ENCODE peak calls at places on chromosomes 1 and 21, in five cellular contexts. N is GM23248, M is hepatocyte, O is PC-3, Q is GM23338. I is an unnamed sample.

GRCh38 chr1:94321662-94322061 is 84.3 kb upstream of the ARHGAP29 start:
- DNase-seq in N (no peak), M (no peak), O (peak; percentile 94), Q (no peak), I (no peak)

GRCh38 chr1:174920093-174920492 is 79.7 kb upstream of the CACYBP start:
- DNase-seq in N (no peak), M (no peak), O (no peak), Q (no peak), I (no peak)

GRCh38 chr1:163824490-163824889 is 502.7 kb downstream of the NUF2 start:
- DNase-seq in N (no peak), M (no peak), O (no peak), Q (no peak), I (no peak)

GRCh38 chr1:235411489-235412486 is 44.6 kb downstream of the TBCE start:
- DNase-seq in N (peak; percentile 44), M (no peak), O (no peak), Q (peak; percentile 23), I (no peak)

GRCh38 chr1:215040190-215040589 is 42.3 kb upstream of the KCNK2 start:
- DNase-seq in N (no peak), M (no peak), O (no peak), Q (no peak), I (no peak)

GRCh38 chr1:156506450-156506849 is 5.9 kb upstream of the MEF2D start:
- DNase-seq in N (no peak), M (no peak), O (no peak), Q (no peak), I (no peak)

GRCh38 chr1:21126324-21126723 is 50.4 kb downstream of the EIF4G3 start:
- DNase-seq in N (no peak), M (no peak), O (peak; percentile 13), Q (peak; percentile 82), I (no peak)

GRCh38 chr21:44333701-44334636 is 5.2 kb downstream of the CFAP410 start:
- DNase-seq in N (no peak), M (no peak), O (no peak), Q (no peak), I (no peak)

GRCh38 chr1:183515002-183515689 is 42.8 kb downstream of the SMG7 start:
- DNase-seq in N (peak; percentile 89), M (peak; percentile 16), O (peak; percentile 87), Q (no peak), I (no peak)

DNA sequence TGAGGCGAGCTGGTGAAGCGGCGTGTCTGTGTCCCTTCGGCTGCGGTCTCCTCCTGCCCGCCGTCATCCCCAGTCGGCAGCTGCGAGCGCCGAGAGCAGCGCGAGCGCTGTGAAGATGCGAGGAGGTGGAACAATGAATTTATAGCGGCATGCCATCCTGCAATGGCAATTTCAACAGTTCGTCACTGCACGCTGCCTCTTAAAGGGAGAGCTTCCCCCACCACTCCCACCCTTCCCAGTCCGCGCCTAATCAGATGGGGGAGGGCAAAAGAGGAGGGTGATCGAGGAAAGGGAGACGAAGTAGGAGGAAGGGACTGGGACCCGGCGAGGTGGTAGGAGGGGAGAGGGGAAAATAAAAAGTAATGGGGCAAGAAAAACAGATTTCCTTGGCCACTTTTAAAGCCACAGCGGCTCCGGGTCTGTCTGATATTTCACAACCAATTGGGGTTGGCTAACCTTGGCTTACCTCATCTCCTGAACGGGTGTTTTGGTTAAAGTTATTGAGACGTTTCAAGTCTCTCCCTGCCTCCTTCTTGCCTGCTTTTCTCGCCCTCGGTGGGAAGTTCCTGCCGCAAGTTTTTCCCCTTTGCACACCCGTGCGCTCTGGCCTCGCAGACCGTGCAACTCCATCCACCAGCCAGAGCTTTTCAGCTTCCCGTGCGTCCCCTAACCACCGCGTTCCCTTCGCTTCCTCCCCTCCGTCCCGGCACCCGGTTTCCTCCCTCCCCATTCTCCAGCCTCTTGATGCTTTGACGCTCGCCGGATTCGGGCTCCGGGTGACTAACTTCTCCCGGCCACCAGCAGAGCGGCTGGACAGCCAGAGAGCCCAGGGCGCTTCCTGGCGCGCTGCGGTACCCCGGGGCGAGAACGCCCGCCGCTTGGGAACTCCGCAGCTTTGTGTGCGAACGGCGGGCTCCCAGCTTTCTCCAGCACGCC is at the start of gene ADAMTS5:
- DNase-seq in N (peak; percentile 92), M (peak; percentile 32), O (peak; percentile 14), Q (peak; percentile 74), I (no peak)
- TF ChIP-seq EZH2phosphoT487 in N (no peak), M (no peak), O (no peak), Q (no peak), I (no peak)

DNA sequence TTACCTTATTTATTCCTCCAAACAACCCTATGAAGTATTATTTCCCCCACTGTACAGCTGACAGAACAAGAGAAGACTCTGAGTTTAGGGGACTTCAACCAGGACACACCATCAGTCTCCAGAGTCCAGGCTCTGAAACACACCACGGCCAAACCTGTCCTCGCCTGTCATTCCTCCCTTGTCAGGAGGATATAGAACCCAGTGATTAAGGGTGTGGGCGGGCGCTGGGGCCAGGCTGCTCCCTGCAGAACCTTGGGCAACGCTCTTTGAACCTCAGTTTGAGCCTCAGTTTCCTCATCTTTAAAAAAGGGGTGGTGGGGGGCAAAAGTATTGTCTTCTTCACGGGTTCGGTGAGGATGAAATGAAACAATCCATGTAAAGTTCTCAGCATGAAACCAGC is 9.4 kb upstream of the CEP85 start:
- DNase-seq in N (no peak), M (no peak), O (no peak), Q (no peak), I (no peak)
- H3K4me3 ChIP-seq in N (no peak overlapping the region), M (no peak overlapping the region), O (no peak overlapping the region), Q (peak overlapping the region; percentile 69), I (no peak overlapping the region)

DNA sequence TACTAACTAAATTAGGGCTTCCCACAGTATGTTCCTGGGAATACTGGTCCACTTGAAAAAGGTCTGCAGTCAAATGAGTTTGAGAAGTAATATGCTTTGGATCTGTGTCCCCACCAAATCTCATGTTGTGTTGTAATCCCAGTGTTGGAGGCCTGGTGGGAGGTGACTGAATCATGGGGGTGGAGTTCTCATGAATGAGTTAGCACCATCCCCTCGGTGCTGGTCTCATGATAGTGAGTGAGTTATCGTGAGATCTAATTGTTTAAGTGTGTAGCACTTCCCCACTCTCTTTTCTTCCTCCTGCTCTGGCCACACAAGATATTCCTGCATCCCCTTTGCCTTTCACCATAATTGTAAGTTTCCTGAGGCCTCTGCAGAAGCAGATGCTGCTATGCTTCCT is 16.9 kb upstream of the DMRTB1 start:
- DNase-seq in N (peak; percentile 85), M (no peak), O (peak; percentile 20), Q (no peak), I (no peak)
- H3K4me2 ChIP-seq in N (no peak overlapping the region), M (no peak overlapping the region), O (no peak overlapping the region), Q (peak overlapping the region; percentile 14), I (no peak overlapping the region)

DNA sequence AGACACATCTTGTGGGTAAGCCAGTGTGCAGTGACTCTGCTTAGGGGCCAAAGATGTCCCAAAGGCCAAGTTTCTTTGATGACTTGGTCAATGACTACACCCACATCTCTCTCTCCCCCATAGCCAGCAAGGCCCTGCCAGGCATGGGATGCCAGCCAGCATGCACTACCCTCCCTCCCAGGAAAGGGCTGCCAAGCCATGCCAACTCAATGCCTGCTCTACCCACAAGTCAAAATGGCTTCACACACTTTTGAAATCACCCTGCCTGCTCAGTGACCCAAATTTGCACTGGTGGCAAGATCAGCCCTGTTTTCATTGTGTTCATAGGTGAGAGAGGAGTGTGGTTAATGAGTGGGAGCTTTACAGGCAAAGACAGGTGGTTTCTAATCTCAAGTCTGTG is 112.5 kb downstream of the MATN1 start:
- DNase-seq in N (no peak), M (no peak), O (no peak), Q (no peak), I (no peak)
- TF ChIP-seq EZH2phosphoT487 in N (no peak), M (no peak), O (no peak), Q (no peak), I (no peak)

GRCh38 chr1:212284332-212284743 is 872 bp upstream of the PPP2R5A start:
- DNase-seq in N (peak; percentile 60), M (no peak), O (no peak), Q (no peak), I (no peak)

GRCh38 chr1:212285685-212286436 is 651 bp downstream of the PPP2R5A start:
- DNase-seq in N (peak; percentile 83), M (peak; percentile 80), O (peak; percentile 68), Q (peak; percentile 67), I (peak; percentile 78)

GRCh38 chr1:212284744-212285684 is at the start of gene PPP2R5A:
- DNase-seq in N (peak; percentile 100), M (peak; percentile 99), O (peak; percentile 100), Q (peak; percentile 99), I (peak; percentile 100)

GRCh38 chr1:212281589-212281988 is 3.6 kb upstream of the PPP2R5A start:
- DNase-seq in N (peak; percentile 11), M (no peak), O (no peak), Q (no peak), I (no peak)

DNA sequence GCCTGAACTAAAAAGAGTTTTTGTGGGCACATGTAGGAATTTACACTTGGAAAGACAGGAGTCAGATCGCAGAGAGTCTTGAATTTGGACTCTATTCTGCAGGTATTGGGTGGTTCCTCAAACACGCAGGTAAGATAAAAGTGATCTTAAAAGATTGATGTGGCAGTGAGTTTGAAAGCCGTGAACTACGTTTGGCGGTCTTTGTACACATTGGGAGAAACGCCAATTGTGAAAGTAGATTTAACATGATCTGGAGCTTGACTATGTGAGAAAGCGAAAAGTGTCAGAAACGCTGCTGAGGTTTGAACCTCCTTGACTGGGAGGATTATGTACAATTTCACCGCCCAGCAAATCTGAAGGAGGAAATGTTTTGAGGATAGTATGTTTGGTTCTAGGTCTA is 1.5 kb upstream of the PPP2R5A start:
- DNase-seq in N (no peak), M (no peak), O (peak; percentile 20), Q (no peak), I (no peak)
- H3K4me3 ChIP-seq in N (no peak overlapping the region), M (no peak overlapping the region), O (peak overlapping the region; percentile 72), Q (peak overlapping the region; percentile 88), I (no peak overlapping the region)

DNA sequence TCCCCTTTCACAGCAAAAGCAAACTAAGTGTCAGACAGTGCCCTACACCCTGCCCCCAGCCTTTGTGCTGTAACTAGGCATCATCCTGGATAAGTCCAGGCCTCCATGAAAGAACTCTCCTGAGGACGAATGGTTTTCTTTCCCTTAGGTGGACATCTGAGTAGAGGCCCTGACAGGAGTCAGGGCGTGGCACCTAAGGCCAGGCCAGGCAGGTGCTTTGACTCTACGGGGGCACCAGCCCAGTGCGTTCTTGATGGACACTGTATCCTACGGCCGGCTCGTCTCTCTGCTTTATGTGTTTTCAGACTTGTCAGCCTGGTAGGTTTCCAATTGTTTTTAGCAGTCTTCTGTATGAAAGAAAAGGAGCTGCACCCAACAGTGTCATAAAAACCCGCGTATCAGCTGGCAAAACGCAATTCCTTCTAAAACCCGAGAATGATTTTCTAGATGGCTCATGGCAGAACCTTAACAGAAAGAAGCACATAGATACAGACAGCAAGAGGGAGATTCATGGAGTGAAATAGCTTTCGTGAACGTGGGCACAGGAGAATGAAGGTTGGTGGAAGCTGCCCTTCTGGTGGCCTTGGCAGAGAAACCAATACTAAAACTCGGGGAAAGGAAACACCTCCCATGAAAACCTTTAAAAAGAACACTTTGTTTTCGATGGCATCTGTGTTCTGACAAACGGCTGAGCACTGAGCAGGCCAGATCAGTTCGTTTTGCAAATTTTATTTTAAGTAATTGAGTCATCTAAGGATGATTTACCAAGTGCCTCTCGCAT is 51.7 kb upstream of the AJAP1 start:
- DNase-seq in N (no peak), M (no peak), O (no peak), Q (no peak), I (no peak)
- H3K4me2 ChIP-seq in N (no peak overlapping the region), M (no peak overlapping the region), O (no peak overlapping the region), Q (no peak overlapping the region), I (no peak overlapping the region)